ENCODE peak calls at places on chromosome 10, in four cellular contexts. One of them, this sample, is unnamed. For H4K20me1 and H3K4me1, the result is how much of the 10 kb centered on the place peaks cover.

GRCh38 chr10:7520496-7521485 is 110.0 kb upstream of the SFMBT2 start:
- DNase-seq in OCI-LY7: no peak
- DNase-seq in IMR-90: no peak
- DNase-seq in PC-9: no peak
- DNase-seq in this sample: no peak

GRCh38 chr10:66931340-66931948 is 5.6 kb downstream of the LRRTM3 start:
- DNase-seq in IMR-90: peak
- DNase-seq in OCI-LY7: peak
- DNase-seq in PC-9: no peak
- DNase-seq in this sample: peak

GRCh38 chr10:128969551-128969950 is 497.5 kb upstream of the MGMT start:
- DNase-seq in OCI-LY7: no peak
- DNase-seq in IMR-90: no peak
- DNase-seq in PC-9: no peak
- DNase-seq in this sample: no peak

GRCh38 chr10:84155521-84155920 is 16.2 kb downstream of the GHITM start:
- DNase-seq in IMR-90: no peak
- DNase-seq in PC-9: no peak
- DNase-seq in OCI-LY7: no peak
- DNase-seq in this sample: no peak

GRCh38 chr10:99234067-99234738 is 1.4 kb downstream of the HPSE2 start:
- DNase-seq in OCI-LY7: peak
- DNase-seq in IMR-90: peak
- DNase-seq in PC-9: no peak
- DNase-seq in this sample: peak

GRCh38 chr10:20993387-20994170 is 96.5 kb upstream of the NEBL start:
- DNase-seq in IMR-90: no peak
- DNase-seq in OCI-LY7: no peak
- DNase-seq in PC-9: peak
- DNase-seq in this sample: peak

GRCh38 chr10:116763440-116763839 is 21.1 kb upstream of the HSPA12A start:
- DNase-seq in OCI-LY7: no peak
- DNase-seq in PC-9: no peak
- DNase-seq in IMR-90: no peak
- DNase-seq in this sample: no peak

GRCh38 chr10:59561397-59562121 is 148.1 kb downstream of the SLC16A9 start:
- DNase-seq in PC-9: no peak
- DNase-seq in IMR-90: peak
- DNase-seq in OCI-LY7: no peak
- DNase-seq in this sample: peak

GRCh38 chr10:114458955-114459354 is 54.7 kb upstream of the AFAP1L2 start:
- DNase-seq in IMR-90: peak
- DNase-seq in PC-9: no peak
- DNase-seq in OCI-LY7: peak
- DNase-seq in this sample: peak

GRCh38 chr10:112958275-112958995 is 8.4 kb downstream of the TCF7L2 start:
- DNase-seq in PC-9: no peak
- DNase-seq in OCI-LY7: no peak
- DNase-seq in IMR-90: peak
- DNase-seq in this sample: peak

GRCh38 chr10:75202321-75203096 is 8.1 kb upstream of the VDAC2 start:
- DNase-seq in PC-9: no peak
- DNase-seq in IMR-90: peak
- DNase-seq in OCI-LY7: no peak
- DNase-seq in this sample: peak

GRCh38 chr10:96919785-96920425 is 87.8 kb downstream of the LCOR start:
- DNase-seq in IMR-90: peak
- DNase-seq in PC-9: no peak
- DNase-seq in OCI-LY7: no peak
- DNase-seq in this sample: peak

GRCh38 chr10:71753960-71754505 is 19.3 kb downstream of the VSIR start:
- DNase-seq in IMR-90: no peak
- DNase-seq in PC-9: no peak
- DNase-seq in OCI-LY7: no peak
- DNase-seq in this sample: no peak

GRCh38 chr10:34626158-34626557 is 188.9 kb downstream of the PARD3 start:
- DNase-seq in IMR-90: no peak
- DNase-seq in PC-9: no peak
- DNase-seq in OCI-LY7: no peak
- DNase-seq in this sample: no peak

GRCh38 chr10:123402656-123403055 is 248.5 kb downstream of the BUB3 start:
- DNase-seq in PC-9: no peak
- DNase-seq in OCI-LY7: peak
- DNase-seq in IMR-90: no peak
- DNase-seq in this sample: no peak

GRCh38 chr10:113028393-113029054 is 78.5 kb downstream of the TCF7L2 start:
- DNase-seq in PC-9: no peak
- DNase-seq in IMR-90: no peak
- DNase-seq in OCI-LY7: no peak
- DNase-seq in this sample: no peak

GRCh38 chr10:13924020-13924725 is 337.4 kb downstream of the PRPF18 start:
- DNase-seq in PC-9: peak
- DNase-seq in OCI-LY7: no peak
- DNase-seq in IMR-90: peak
- DNase-seq in this sample: peak

GRCh38 chr10:103751696-103752287 is 103.6 kb downstream of the SH3PXD2A start:
- DNase-seq in IMR-90: no peak
- DNase-seq in OCI-LY7: no peak
- DNase-seq in PC-9: no peak
- DNase-seq in this sample: no peak
- H4K20me1 ChIP-seq in IMR-90: under half
- H4K20me1 ChIP-seq in OCI-LY7: under half
- H4K20me1 ChIP-seq in PC-9: under half
- H4K20me1 ChIP-seq in this sample: under half

GRCh38 chr10:55203319-55203718 is 402.3 kb upstream of the PCDH15 start:
- DNase-seq in PC-9: no peak
- DNase-seq in OCI-LY7: no peak
- DNase-seq in IMR-90: no peak
- DNase-seq in this sample: peak
- H3K4me2 ChIP-seq in PC-9: peak
- H3K4me2 ChIP-seq in OCI-LY7: no peak
- H3K4me2 ChIP-seq in IMR-90: no peak
- H3K4me2 ChIP-seq in this sample: no peak

DNA sequence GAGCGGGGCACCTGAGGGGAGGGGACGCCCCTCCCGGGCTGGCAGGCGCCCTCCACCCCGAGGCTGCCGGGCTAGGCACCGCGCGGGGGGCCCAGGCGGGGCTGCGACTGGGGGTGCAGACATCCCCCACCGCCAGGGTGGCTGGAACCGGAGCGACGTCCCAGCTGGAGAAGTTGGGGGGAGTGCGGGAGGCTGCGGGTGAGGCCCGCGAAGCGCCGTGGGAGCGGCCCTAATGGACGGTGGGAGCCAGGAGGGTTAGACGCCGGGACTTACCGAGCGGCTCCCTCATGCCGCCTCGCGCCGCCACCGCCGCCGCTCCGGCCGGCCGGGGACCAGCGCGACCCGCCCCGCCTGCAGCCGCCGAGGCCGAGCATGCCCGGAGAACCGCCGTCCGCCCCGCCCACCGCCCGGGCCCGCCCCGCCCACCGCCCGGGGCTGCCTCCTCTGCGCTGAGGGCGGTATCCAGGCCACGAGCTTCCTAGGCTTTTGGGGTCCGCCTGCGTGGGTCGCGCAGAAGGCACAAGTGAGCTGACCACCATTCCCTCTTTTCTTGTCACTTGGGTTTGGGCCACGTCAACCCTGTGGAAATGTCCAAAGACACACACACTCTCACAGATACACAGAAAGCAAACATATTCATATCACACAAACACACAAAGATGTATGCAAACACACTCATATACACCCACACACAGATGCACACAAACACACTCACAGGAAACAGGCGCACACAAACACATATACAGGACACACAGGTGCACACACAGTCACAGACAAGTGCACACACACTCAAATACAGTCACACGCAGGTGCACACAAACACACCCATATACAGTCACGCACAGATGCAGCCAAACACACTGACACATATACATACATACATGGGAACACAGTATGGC is at the start of gene JCAD:
- DNase-seq in IMR-90: no peak
- DNase-seq in PC-9: no peak
- DNase-seq in OCI-LY7: no peak
- DNase-seq in this sample: no peak
- H3K4me1 ChIP-seq in IMR-90: under half
- H3K4me1 ChIP-seq in PC-9: under half
- H3K4me1 ChIP-seq in OCI-LY7: under half
- H3K4me1 ChIP-seq in this sample: under half

GRCh38 chr10:69327463-69328345 is 49.4 kb downstream of the HK1 start:
- DNase-seq in PC-9: no peak
- DNase-seq in IMR-90: peak
- DNase-seq in OCI-LY7: no peak
- DNase-seq in this sample: peak
- H4K20me1 ChIP-seq in PC-9: under half
- H4K20me1 ChIP-seq in IMR-90: half or more
- H4K20me1 ChIP-seq in OCI-LY7: under half
- H4K20me1 ChIP-seq in this sample: under half

DNA sequence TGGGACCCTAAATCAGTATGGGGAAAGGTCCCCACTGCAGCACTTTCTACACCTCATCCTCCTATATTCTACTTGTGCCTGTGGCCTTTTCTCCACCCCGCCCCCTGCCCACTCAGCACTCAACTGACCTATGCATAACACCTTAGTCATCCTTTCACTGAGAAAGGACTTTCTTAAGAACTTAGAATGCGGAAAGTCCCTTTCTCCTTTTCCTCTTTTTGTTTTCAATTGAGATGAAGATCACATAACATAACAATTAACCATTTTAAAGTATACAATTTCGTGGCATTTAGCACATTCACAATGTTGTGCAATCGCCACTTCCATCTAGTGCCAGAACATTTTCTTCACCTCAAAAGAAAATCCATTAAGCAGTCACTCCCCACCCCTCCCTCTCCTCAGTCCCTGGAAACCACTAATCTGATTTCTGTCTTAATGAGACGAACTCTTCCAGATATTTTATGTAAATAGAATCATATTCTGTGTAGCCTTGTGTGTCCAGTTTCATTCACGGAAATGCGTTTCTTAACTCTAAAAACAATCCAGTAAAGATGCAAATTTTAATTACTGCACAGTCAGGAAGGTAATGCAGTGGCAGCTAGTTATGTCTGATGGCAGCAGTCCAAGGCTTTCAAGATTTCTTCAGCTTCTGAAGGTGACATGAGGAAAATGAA is 41.7 kb downstream of the FAS start:
- DNase-seq in PC-9: peak
- DNase-seq in IMR-90: peak
- DNase-seq in OCI-LY7: no peak
- DNase-seq in this sample: peak
- H3K4me2 ChIP-seq in PC-9: peak
- H3K4me2 ChIP-seq in IMR-90: peak
- H3K4me2 ChIP-seq in OCI-LY7: no peak
- H3K4me2 ChIP-seq in this sample: peak

GRCh38 chr10:125014086-125014830 is 72.3 kb downstream of the ZRANB1 start:
- DNase-seq in PC-9: no peak
- DNase-seq in IMR-90: no peak
- DNase-seq in OCI-LY7: no peak
- DNase-seq in this sample: no peak
- H3K4me1 ChIP-seq in PC-9: under half
- H3K4me1 ChIP-seq in IMR-90: under half
- H3K4me1 ChIP-seq in OCI-LY7: under half
- H3K4me1 ChIP-seq in this sample: under half

GRCh38 chr10:79089579-79090110 is 20.9 kb downstream of the ZMIZ1 start:
- DNase-seq in OCI-LY7: no peak
- DNase-seq in IMR-90: no peak
- DNase-seq in PC-9: no peak
- DNase-seq in this sample: no peak
- H4K20me1 ChIP-seq in OCI-LY7: under half
- H4K20me1 ChIP-seq in IMR-90: half or more
- H4K20me1 ChIP-seq in PC-9: half or more
- H4K20me1 ChIP-seq in this sample: under half

DNA sequence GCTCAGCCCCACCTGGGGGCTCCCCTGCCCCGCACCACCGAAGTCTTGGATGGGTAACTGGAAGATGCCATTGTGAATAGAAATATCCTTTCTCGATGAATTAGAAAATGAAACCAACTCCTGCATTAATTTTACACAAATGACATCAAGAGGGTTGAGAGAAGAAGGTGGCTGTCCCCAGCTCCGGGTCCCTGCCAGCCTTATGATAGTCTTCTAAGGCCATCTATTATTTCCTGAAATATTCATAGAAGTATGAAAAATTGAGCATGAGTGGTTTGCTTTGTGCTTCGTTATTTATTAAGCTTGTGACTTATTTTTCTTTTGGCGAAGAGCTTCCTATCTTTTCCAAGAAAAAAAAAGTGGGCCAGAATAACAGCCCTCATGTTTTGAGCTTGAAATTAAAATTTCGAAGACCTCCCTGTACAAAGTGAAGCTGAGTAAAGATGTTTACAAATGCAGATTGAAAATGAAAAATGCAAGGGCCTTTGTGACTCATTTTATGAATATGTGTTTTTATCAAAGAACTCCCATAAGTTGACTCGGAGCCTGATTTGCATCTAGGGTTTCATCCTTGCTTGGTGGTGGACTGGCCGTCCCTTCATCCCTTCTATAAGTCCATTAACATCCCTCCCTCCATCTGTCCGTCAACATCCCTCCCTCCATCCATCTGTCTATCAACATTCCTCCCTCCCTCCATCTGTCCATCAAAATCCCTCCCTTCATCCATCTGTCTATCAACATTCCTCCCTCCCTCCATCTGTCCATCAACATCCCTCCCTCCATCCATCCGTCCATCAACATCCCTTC is 20.5 kb upstream of the CFAP46 start:
- DNase-seq in IMR-90: peak
- DNase-seq in OCI-LY7: no peak
- DNase-seq in PC-9: no peak
- DNase-seq in this sample: peak
- H3K4me2 ChIP-seq in IMR-90: peak
- H3K4me2 ChIP-seq in OCI-LY7: peak
- H3K4me2 ChIP-seq in PC-9: peak
- H3K4me2 ChIP-seq in this sample: peak